ENCODE peak calls at places on chromosome 12, in six cellular contexts. B is NCI-H1694, C is EH, A is dorsolateral prefrontal cortex, X is BE2C, S is hypothalamus. Y is an unnamed sample.

GRCh38 chr12:32091696-32092095 is 15.0 kb upstream of the BICD1 start:
- DNase-seq in B (no peak), C (peak), A (no peak), X (no peak), S (no peak), Y (no peak)

GRCh38 chr12:11555743-11556625 is 93.5 kb upstream of the ETV6 start:
- DNase-seq in B (no peak), C (peak), A (no peak), X (no peak), S (no peak), Y (no peak)

GRCh38 chr12:29270446-29270845 is 110.5 kb downstream of the ERGIC2 start:
- DNase-seq in B (no peak), C (no peak), A (no peak), X (no peak), S (no peak), Y (no peak)

GRCh38 chr12:46268617-46269428 is at the start of gene SLC38A1:
- DNase-seq in B (peak), C (peak), A (peak), X (peak), S (peak), Y (peak)

GRCh38 chr12:457676-458075 is 2.1 kb upstream of the B4GALNT3 start:
- DNase-seq in B (no peak), C (no peak), A (no peak), X (no peak), S (no peak), Y (no peak)

GRCh38 chr12:69405466-69405865 is 45.9 kb downstream of the YEATS4 start:
- DNase-seq in B (no peak), C (peak), A (no peak), X (peak), S (no peak), Y (no peak)

GRCh38 chr12:93742086-93742934 is 65.1 kb downstream of the CRADD start:
- DNase-seq in B (no peak), C (peak), A (peak), X (peak), S (peak), Y (peak)

GRCh38 chr12:73225941-73226340 is 953.8 kb downstream of the TRHDE start:
- DNase-seq in B (no peak), C (no peak), A (no peak), X (no peak), S (no peak), Y (no peak)

GRCh38 chr12:132513458-132514135 is 23.6 kb downstream of the FBRSL1 start:
- DNase-seq in B (no peak), C (no peak), A (no peak), X (no peak), S (no peak), Y (no peak)

GRCh38 chr12:114209852-114210251 is 196.1 kb downstream of the TBX5 start:
- DNase-seq in B (no peak), C (no peak), A (no peak), X (no peak), S (no peak), Y (no peak)

GRCh38 chr12:122087431-122088180 is 9.1 kb downstream of the MLXIP start:
- DNase-seq in B (no peak), C (no peak), A (no peak), X (no peak), S (no peak), Y (no peak)

GRCh38 chr12:103975368-103975767 is 9.7 kb downstream of the TDG start:
- DNase-seq in B (no peak), C (no peak), A (no peak), X (no peak), S (no peak), Y (no peak)

GRCh38 chr12:54352022-54352531 is 12.2 kb downstream of the GPR84 start:
- DNase-seq in B (peak), C (peak), A (peak), X (peak), S (peak), Y (peak)

GRCh38 chr12:132771126-132771838 is 9.7 kb upstream of the ANKLE2 start:
- DNase-seq in B (no peak), C (peak), A (no peak), X (no peak), S (no peak), Y (no peak)

GRCh38 chr12:57893460-57894353 is 47.2 kb upstream of the CTDSP2 start:
- DNase-seq in B (peak), C (peak), A (peak), X (peak), S (peak), Y (peak)

GRCh38 chr12:121365416-121366062 is 13.3 kb upstream of the ANAPC5 start:
- DNase-seq in B (no peak), C (peak), A (no peak), X (no peak), S (no peak), Y (peak)

GRCh38 chr12:78359530-78359929 is 505.0 kb upstream of the SYT1 start:
- DNase-seq in B (no peak), C (peak), A (no peak), X (no peak), S (no peak), Y (no peak)

GRCh38 chr12:88575361-88575959 is 4.8 kb downstream of the KITLG start:
- DNase-seq in B (no peak), C (no peak), A (no peak), X (no peak), S (no peak), Y (no peak)

GRCh38 chr12:69239922-69240624 is 704 bp downstream of the CPSF6 start:
- DNase-seq in B (peak), C (peak), A (peak), X (peak), S (peak), Y (peak)

GRCh38 chr12:18967814-18968213 is 161.7 kb upstream of the PLEKHA5 start:
- DNase-seq in B (no peak), C (no peak), A (no peak), X (no peak), S (no peak), Y (no peak)

GRCh38 chr12:124995200-124995961 is 1.9 kb downstream of the BRI3BP start:
- DNase-seq in B (no peak), C (no peak), A (no peak), X (no peak), S (no peak), Y (no peak)

GRCh38 chr12:46430340-46430948 is 57.9 kb upstream of the SLC38A2 start:
- DNase-seq in B (no peak), C (peak), A (no peak), X (no peak), S (no peak), Y (no peak)

GRCh38 chr12:1093166-1093751 is 102.2 kb downstream of the ERC1 start:
- DNase-seq in B (peak), C (peak), A (no peak), X (peak), S (no peak), Y (peak)

GRCh38 chr12:123532021-123532420 is 1.5 kb downstream of the RILPL1 start:
- DNase-seq in B (no peak), C (peak), A (no peak), X (no peak), S (peak), Y (no peak)

GRCh38 chr12:122865268-122866231 is 30.3 kb downstream of the HIP1R start:
- DNase-seq in B (no peak), C (no peak), A (no peak), X (peak), S (no peak), Y (peak)